ENCODE peak calls at places on chromosome 19, in seven cellular contexts. P is foreskin fibroblast, B is astrocyte of the spinal cord, M is fibroblast of mammary gland, X is right atrium auricular region, I is GM23338, O is ascending aorta. L is an unnamed sample.
A peak's percentile ranks its signal among the peaks of the same experiment; 100 is the strongest.

GRCh38 chr19:31548941-31549340 is 199.7 kb upstream of the TSHZ3 start:
- DNase-seq in P (peak; percentile 3), B (peak; percentile 19), M (peak; percentile 54), X (no peak), I (peak; percentile 50), O (no peak), L (peak; percentile 62)

GRCh38 chr19:51198641-51199040 is 26.2 kb upstream of the CD33 start:
- DNase-seq in P (no peak), B (no peak), M (no peak), X (peak; percentile 7), I (no peak), O (no peak), L (no peak)

GRCh38 chr19:46660008-46660517 is 919 bp downstream of the DACT3 start:
- DNase-seq in P (no peak), B (no peak), M (no peak), X (no peak), I (peak; percentile 78), O (peak; percentile 85), L (peak; percentile 25)

GRCh38 chr19:40403262-40403984 is 9.8 kb downstream of the PRX start:
- DNase-seq in P (peak; percentile 84), B (peak; percentile 88), M (peak; percentile 86), X (peak; percentile 91), I (peak; percentile 99), O (peak; percentile 95), L (peak; percentile 82)

GRCh38 chr19:4493104-4493928 is 21.2 kb downstream of the HDGFL2 start:
- DNase-seq in P (no peak), B (no peak), M (no peak), X (no peak), I (no peak), O (no peak), L (no peak)

GRCh38 chr19:52992109-52993004 is 21.4 kb upstream of the ERVV-1 start:
- DNase-seq in P (no peak), B (peak; percentile 9), M (no peak), X (no peak), I (peak; percentile 46), O (peak; percentile 66), L (peak; percentile 5)

GRCh38 chr19:15091918-15092753 is 10.1 kb downstream of the OR1I1 start:
- DNase-seq in P (peak; percentile 32), B (peak; percentile 70), M (peak; percentile 76), X (no peak), I (peak; percentile 91), O (no peak), L (peak; percentile 85)

GRCh38 chr19:50679177-50680125 is 30.2 kb downstream of the C19orf81 start:
- DNase-seq in P (peak; percentile 43), B (peak; percentile 33), M (peak; percentile 73), X (peak; percentile 81), I (peak; percentile 86), O (peak; percentile 74), L (peak; percentile 60)

GRCh38 chr19:5271145-5271544 is 69.5 kb downstream of the PTPRS start:
- DNase-seq in P (no peak), B (no peak), M (peak; percentile 11), X (no peak), I (peak; percentile 63), O (no peak), L (no peak)

GRCh38 chr19:14405758-14406644 is 13.1 kb downstream of the DDX39A start:
- DNase-seq in P (peak; percentile 75), B (peak; percentile 88), M (peak; percentile 79), X (peak; percentile 86), I (peak; percentile 98), O (peak; percentile 89), L (peak; percentile 75)

GRCh38 chr19:47797996-47798903 is 6.1 kb downstream of the TPRX1 start:
- DNase-seq in P (no peak), B (no peak), M (no peak), X (no peak), I (no peak), O (no peak), L (no peak)

GRCh38 chr19:47792616-47793015 is 11.7 kb downstream of the TPRX1 start:
- DNase-seq in P (no peak), B (no peak), M (no peak), X (no peak), I (no peak), O (no peak), L (no peak)

GRCh38 chr19:47790398-47790814 is 11.9 kb downstream of the SELENOW start:
- DNase-seq in P (peak; percentile 31), B (peak; percentile 50), M (peak; percentile 61), X (peak; percentile 85), I (peak; percentile 98), O (peak; percentile 89), L (peak; percentile 63)

GRCh38 chr19:47796785-47797184 is 7.6 kb downstream of the TPRX1 start:
- DNase-seq in P (no peak), B (no peak), M (no peak), X (no peak), I (no peak), O (no peak), L (no peak)

DNA sequence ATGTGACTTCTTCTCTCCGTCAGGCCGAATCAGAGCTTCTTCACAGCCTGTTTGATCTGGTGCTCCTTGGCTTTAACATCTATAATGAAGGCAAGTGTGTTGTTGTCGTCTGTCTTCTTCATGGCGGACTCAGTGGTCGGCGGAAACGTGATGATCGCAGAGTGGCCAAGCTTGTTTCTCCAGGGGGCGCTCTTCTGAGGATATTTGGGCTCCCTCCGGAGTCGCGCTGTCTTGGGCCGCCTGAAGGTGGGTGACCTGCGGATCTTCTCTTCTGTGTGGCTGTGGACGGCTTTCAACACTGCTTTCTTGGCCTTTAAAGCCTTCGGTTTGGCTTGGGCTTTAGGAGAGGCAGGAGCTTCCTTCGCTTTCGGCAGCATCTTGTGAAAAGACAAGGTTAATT is 9.8 kb downstream of the TPRX1 start:
- DNase-seq in P (no peak), B (no peak), M (no peak), X (no peak), I (peak; percentile 86), O (no peak), L (no peak)
- TF ChIP-seq CTCF in P (no peak), B (no peak), M (no peak), X (no peak), I (peak; percentile 78), O (no peak), L (no peak)

GRCh38 chr19:39032164-39032918 is at the start of gene FBXO27:
- DNase-seq in P (no peak), B (no peak), M (no peak), X (no peak), I (peak; percentile 96), O (peak; percentile 67), L (no peak)

GRCh38 chr19:39037194-39037593 is 4.8 kb upstream of the FBXO27 start:
- DNase-seq in P (no peak), B (no peak), M (no peak), X (no peak), I (no peak), O (no peak), L (no peak)

DNA sequence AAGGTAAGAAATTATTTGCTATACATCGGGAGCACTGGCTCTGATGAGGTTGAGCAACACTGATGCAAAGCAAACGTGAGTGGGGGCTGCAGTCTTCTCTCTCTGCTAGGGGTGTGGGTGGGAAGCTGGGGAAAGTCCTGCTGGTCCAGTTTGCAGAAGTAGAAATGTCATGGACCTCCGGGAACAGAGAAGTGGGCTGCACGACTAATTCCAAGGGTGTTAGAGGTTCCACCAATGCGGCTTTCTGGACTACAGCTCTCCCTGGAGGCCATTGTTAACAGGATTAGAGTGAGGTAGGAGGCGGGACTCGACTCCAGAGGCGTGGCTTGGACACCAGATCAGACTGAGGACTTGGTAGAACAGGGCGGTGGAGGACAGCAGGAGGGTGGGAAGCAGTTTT is 5.7 kb upstream of the FBXO27 start:
- DNase-seq in P (peak; percentile 21), B (peak; percentile 19), M (peak; percentile 47), X (no peak), I (peak; percentile 89), O (no peak), L (peak; percentile 50)
- TF ChIP-seq CTCF in P (peak; percentile 21), B (peak; percentile 19), M (peak; percentile 22), X (no peak), I (peak; percentile 61), O (no peak), L (peak; percentile 19)

GRCh38 chr19:7395360-7395781 is 46.6 kb downstream of the ARHGEF18 start:
- DNase-seq in P (no peak), B (no peak), M (peak; percentile 10), X (no peak), I (no peak), O (no peak), L (peak; percentile 22)

GRCh38 chr19:7393459-7393858 is 44.7 kb downstream of the ARHGEF18 start:
- DNase-seq in P (no peak), B (no peak), M (no peak), X (no peak), I (no peak), O (no peak), L (no peak)

GRCh38 chr19:7395793-7396192 is 47.1 kb downstream of the ARHGEF18 start:
- DNase-seq in P (no peak), B (no peak), M (no peak), X (no peak), I (no peak), O (no peak), L (no peak)

GRCh38 chr19:7393934-7394508 is 45.3 kb downstream of the ARHGEF18 start:
- DNase-seq in P (no peak), B (no peak), M (peak; percentile 34), X (no peak), I (no peak), O (no peak), L (no peak)

DNA sequence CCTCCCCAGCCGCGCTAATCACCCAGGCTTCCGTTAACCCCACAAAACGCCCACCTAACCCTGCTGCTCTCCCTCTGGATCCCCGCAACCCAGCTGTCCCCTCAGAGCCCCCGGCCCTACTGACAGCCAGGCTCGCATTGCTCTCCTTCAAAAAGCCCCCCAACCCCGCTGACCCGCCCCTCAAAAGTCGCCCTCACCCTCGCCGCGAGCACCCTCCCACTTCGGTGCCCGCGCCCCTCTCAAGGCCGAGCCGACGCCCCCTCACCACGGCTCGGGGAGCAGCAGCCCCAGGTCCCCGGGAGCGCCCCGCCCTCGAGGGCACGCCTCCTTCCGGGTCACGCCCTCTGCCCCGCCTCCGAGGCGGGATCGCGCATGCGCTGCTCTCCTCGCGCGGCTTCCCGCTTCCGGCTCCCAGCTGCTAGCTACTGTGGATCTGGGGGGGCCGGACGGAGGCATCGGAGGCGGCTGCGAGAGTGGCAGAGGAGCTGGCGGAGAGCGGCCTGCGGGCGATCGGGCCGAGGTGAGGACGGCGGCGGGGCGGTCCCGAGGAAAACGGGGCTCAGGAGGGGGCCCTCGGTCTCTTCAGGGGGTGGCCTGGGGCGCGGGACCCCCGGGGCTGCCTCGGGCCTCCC is 46.1 kb downstream of the ARHGEF18 start:
- DNase-seq in P (peak; percentile 85), B (peak; percentile 83), M (peak; percentile 84), X (peak; percentile 82), I (peak; percentile 92), O (peak; percentile 93), L (peak; percentile 87)
- TF ChIP-seq CTCF in P (no peak), B (no peak), M (no peak), X (no peak), I (peak; percentile 8), O (no peak), L (peak; percentile 7)

DNA sequence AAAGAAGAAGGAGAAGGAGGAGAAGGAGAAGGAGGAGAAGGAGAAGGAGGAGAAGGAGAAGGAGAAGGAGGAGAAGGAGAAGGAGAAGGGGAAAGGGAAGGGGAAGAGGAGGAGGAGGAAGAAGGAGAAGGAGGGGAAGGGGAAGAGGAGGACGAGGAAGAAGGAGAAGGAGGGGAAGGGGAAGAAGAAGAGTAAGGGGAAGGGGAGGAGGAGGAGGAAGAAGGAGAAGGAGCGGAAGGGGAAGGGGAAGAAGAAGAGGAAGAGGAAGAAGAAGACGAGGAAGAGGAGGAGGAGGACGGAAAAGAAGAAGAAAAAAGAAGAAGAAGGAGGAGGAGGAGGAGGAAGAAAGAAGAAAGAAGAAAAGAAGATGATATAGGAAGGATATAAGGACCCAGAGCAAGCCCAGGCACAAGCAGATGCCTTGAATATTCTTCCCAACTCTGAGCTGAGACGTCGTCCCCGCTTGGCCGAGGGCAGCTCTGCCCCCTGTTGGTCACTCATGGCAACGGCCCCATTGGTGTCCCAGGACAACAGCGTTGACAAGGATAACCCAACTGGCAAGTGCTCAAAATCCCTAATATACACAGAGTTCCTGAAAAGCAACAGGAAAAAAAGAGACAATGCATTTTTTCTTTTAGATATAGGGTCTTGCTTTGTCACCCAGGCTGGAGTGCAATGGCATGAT is 30.6 kb upstream of the IGSF23 start:
- DNase-seq in P (no peak), B (no peak), M (peak; percentile 31), X (no peak), I (peak; percentile 89), O (no peak), L (peak; percentile 32)
- TF ChIP-seq CTCF in P (peak; percentile 70), B (peak; percentile 70), M (peak; percentile 73), X (peak; percentile 58), I (peak; percentile 94), O (no peak), L (peak; percentile 70)

L was measured in fibroblast of the aortic adventitia.